ENCODE peak calls at places on chromosomes 3 and 15, in eight cellular contexts. K, Q, P, Z, S, R, G and N are unnamed samples.

GRCh38 chr3:5431811-5432378 is 244.4 kb downstream of the EDEM1 start:
- DNase-seq in S (no peak), Q (no peak), K (no peak), Z (no peak), G (no peak), P (no peak), R (no peak), N (no peak)

GRCh38 chr3:10322355-10322715 is 1.4 kb upstream of the SEC13 start:
- DNase-seq in R (no peak), G (no peak), S (no peak), Q (no peak), K (no peak), Z (peak; percentile 32), P (no peak), N (no peak)

GRCh38 chr3:39809181-39809994 is at the start of gene MYRIP:
- DNase-seq in Z (no peak), P (no peak), Q (peak; percentile 63), R (peak; percentile 61), G (no peak), K (peak; percentile 75), S (no peak), N (peak; percentile 55)

GRCh38 chr3:69738859-69739203 is 433 bp upstream of the MITF start:
- DNase-seq in S (no peak), G (no peak), K (no peak), P (no peak), Q (no peak), R (no peak), Z (no peak), N (peak; percentile 58)

GRCh38 chr15:54789377-54789776 is 407.4 kb downstream of the RSL24D1 start:
- DNase-seq in S (no peak), Z (no peak), G (no peak), P (no peak), K (no peak), Q (no peak), R (no peak), N (no peak)

GRCh38 chr15:70111203-70112017 is 13.7 kb upstream of the TLE3 start:
- DNase-seq in Q (peak; percentile 75), P (no peak), Z (no peak), K (peak; percentile 93), S (peak; percentile 73), G (peak; percentile 87), R (peak; percentile 93), N (peak; percentile 79)

GRCh38 chr3:99250821-99251355 is 349.4 kb upstream of the DCBLD2 start:
- DNase-seq in P (no peak), G (peak; percentile 59), Z (no peak), Q (no peak), R (no peak), K (peak; percentile 25), S (peak; percentile 73), N (no peak)

GRCh38 chr15:62469874-62470688 is 305.0 kb upstream of the C2CD4B start:
- DNase-seq in G (peak; percentile 86), S (peak; percentile 83), Q (no peak), Z (no peak), K (no peak), P (no peak), R (no peak), N (no peak)

GRCh38 chr3:102089904-102090492 is 240.7 kb downstream of the NFKBIZ start:
- DNase-seq in S (peak; percentile 81), P (no peak), Q (no peak), K (no peak), Z (no peak), G (peak; percentile 95), R (no peak), N (no peak)

GRCh38 chr3:7305561-7305960 is 444.6 kb downstream of the GRM7 start:
- DNase-seq in G (no peak), S (no peak), Z (no peak), R (no peak), K (no peak), P (no peak), Q (no peak), N (no peak)

GRCh38 chr3:41162981-41163380 is 36.3 kb upstream of the CTNNB1 start:
- DNase-seq in R (no peak), S (no peak), Q (no peak), G (no peak), P (no peak), K (no peak), Z (no peak), N (no peak)

GRCh38 chr3:15291589-15292541 is 40.5 kb downstream of the SH3BP5 start:
- DNase-seq in S (no peak), G (no peak), K (no peak), Q (no peak), R (no peak), P (peak; percentile 82), Z (peak; percentile 91), N (no peak)

GRCh38 chr3:156803949-156804741 is 22.0 kb upstream of the LEKR1 start:
- DNase-seq in S (no peak), R (no peak), P (no peak), K (no peak), Z (no peak), Q (no peak), G (no peak), N (no peak)

GRCh38 chr3:118537454-118537853 is 497.2 kb downstream of the IGSF11 start:
- DNase-seq in S (no peak), Q (no peak), P (no peak), G (no peak), K (no peak), R (no peak), Z (no peak), N (no peak)

GRCh38 chr3:85208650-85209049 is 249.9 kb downstream of the CADM2 start:
- DNase-seq in S (no peak), P (no peak), R (no peak), Z (no peak), Q (no peak), K (no peak), G (no peak), N (no peak)

GRCh38 chr15:52734329-52734728 is 55.1 kb upstream of the ATOSA start:
- DNase-seq in G (no peak), K (no peak), R (no peak), S (no peak), Z (no peak), P (no peak), Q (no peak), N (no peak)

GRCh38 chr3:70224337-70224736 is 88.1 kb downstream of the MDFIC2 start:
- DNase-seq in S (no peak), G (no peak), Q (no peak), P (no peak), R (no peak), K (no peak), Z (no peak), N (no peak)

GRCh38 chr3:128903501-128903900 is 24.1 kb downstream of the ACAD9 start:
- DNase-seq in Z (no peak), S (no peak), R (no peak), G (no peak), Q (no peak), P (no peak), K (no peak), N (no peak)

GRCh38 chr3:109863701-109864100 is 526.4 kb upstream of the DPPA4 start:
- DNase-seq in K (no peak), P (no peak), S (no peak), R (no peak), Q (no peak), G (no peak), Z (no peak), N (no peak)

GRCh38 chr15:82045179-82045891 is 483 bp downstream of the MEX3B start:
- DNase-seq in K (peak; percentile 19), G (peak; percentile 63), S (peak; percentile 60), R (no peak), Z (peak; percentile 29), P (no peak), Q (no peak), N (peak; percentile 48)

GRCh38 chr3:102078864-102079808 is 229.8 kb downstream of the NFKBIZ start:
- DNase-seq in S (no peak), K (no peak), Z (peak; percentile 41), G (no peak), P (peak; percentile 35), R (no peak), Q (no peak), N (no peak)

GRCh38 chr3:124730920-124731297 is 657 bp downstream of the UMPS start:
- DNase-seq in P (no peak), Q (no peak), R (no peak), G (no peak), S (no peak), Z (no peak), K (no peak), N (no peak)

GRCh38 chr15:26682765-26683164 is 90.1 kb downstream of the GABRB3 start:
- DNase-seq in S (no peak), Z (no peak), P (no peak), R (no peak), Q (no peak), G (no peak), K (no peak), N (no peak)

GRCh38 chr3:39407773-39408492 is 1.4 kb downstream of the RPSA start:
- DNase-seq in P (no peak), Z (no peak), G (no peak), R (no peak), S (peak; percentile 31), K (no peak), Q (no peak), N (no peak)